ENCODE peak calls at places on chromosomes 2 and 18, in five cellular contexts. One of them, this sample, is unnamed.
A peak's percentile ranks its signal among the peaks of the same experiment; 100 is the strongest.

GRCh38 chr2:47501374-47502200 is 98.6 kb downstream of the MSH2 start:
- DNase-seq in HepG2: no peak
- DNase-seq in HCT116: no peak
- DNase-seq in K562: no peak
- DNase-seq in GM12878: no peak
- DNase-seq in this sample: peak; percentile 57

GRCh38 chr2:2291500-2292260 is 39.4 kb downstream of the MYT1L start:
- DNase-seq in HepG2: no peak
- DNase-seq in HCT116: no peak
- DNase-seq in K562: no peak
- DNase-seq in GM12878: no peak
- DNase-seq in this sample: no peak

GRCh38 chr2:240305369-240305962 is 130.0 kb upstream of the GPC1 start:
- DNase-seq in HepG2: no peak
- DNase-seq in HCT116: no peak
- DNase-seq in K562: no peak
- DNase-seq in GM12878: no peak
- DNase-seq in this sample: no peak

GRCh38 chr2:237407734-237408133 is 6.2 kb downstream of the COL6A3 start:
- DNase-seq in HepG2: no peak
- DNase-seq in HCT116: no peak
- DNase-seq in K562: no peak
- DNase-seq in GM12878: no peak
- DNase-seq in this sample: no peak

GRCh38 chr2:240460781-240461431 is 25.4 kb downstream of the GPC1 start:
- DNase-seq in HepG2: no peak
- DNase-seq in HCT116: no peak
- DNase-seq in K562: no peak
- DNase-seq in GM12878: no peak
- DNase-seq in this sample: no peak

GRCh38 chr2:48844418-48845155 is 89.1 kb upstream of the LHCGR start:
- DNase-seq in HepG2: no peak
- DNase-seq in HCT116: no peak
- DNase-seq in K562: no peak
- DNase-seq in GM12878: no peak
- DNase-seq in this sample: no peak

GRCh38 chr18:60892441-60892840 is 440.8 kb upstream of the CDH20 start:
- DNase-seq in HepG2: no peak
- DNase-seq in HCT116: no peak
- DNase-seq in K562: no peak
- DNase-seq in GM12878: no peak
- DNase-seq in this sample: peak; percentile 30

GRCh38 chr2:226970362-226970761 is 134.5 kb downstream of the RHBDD1 start:
- DNase-seq in HepG2: no peak
- DNase-seq in HCT116: no peak
- DNase-seq in K562: no peak
- DNase-seq in GM12878: no peak
- DNase-seq in this sample: no peak

GRCh38 chr2:239468491-239469017 is 67.7 kb upstream of the HDAC4 start:
- DNase-seq in HepG2: no peak
- DNase-seq in HCT116: no peak
- DNase-seq in K562: no peak
- DNase-seq in GM12878: no peak
- DNase-seq in this sample: no peak

GRCh38 chr2:168190590-168191336 is 56.6 kb downstream of the STK39 start:
- DNase-seq in HepG2: peak; percentile 99
- DNase-seq in HCT116: no peak
- DNase-seq in K562: no peak
- DNase-seq in GM12878: no peak
- DNase-seq in this sample: no peak

GRCh38 chr2:120298173-120298835 is 45.7 kb downstream of the RALB start:
- DNase-seq in HepG2: no peak
- DNase-seq in HCT116: no peak
- DNase-seq in K562: peak; percentile 68
- DNase-seq in GM12878: no peak
- DNase-seq in this sample: no peak

GRCh38 chr2:53964987-53965687 is 5.7 kb downstream of the PSME4 start:
- DNase-seq in HepG2: no peak
- DNase-seq in HCT116: no peak
- DNase-seq in K562: no peak
- DNase-seq in GM12878: no peak
- DNase-seq in this sample: no peak

GRCh38 chr2:207226243-207226642 is 60.5 kb upstream of the KLF7 start:
- DNase-seq in HepG2: no peak
- DNase-seq in HCT116: no peak
- DNase-seq in K562: no peak
- DNase-seq in GM12878: no peak
- DNase-seq in this sample: peak; percentile 42

GRCh38 chr2:102585704-102586404 is 33.5 kb upstream of the SLC9A2 start:
- DNase-seq in HepG2: no peak
- DNase-seq in HCT116: no peak
- DNase-seq in K562: peak; percentile 6
- DNase-seq in GM12878: no peak
- DNase-seq in this sample: no peak

GRCh38 chr2:28761420-28761819 is 9.8 kb downstream of the PPP1CB start:
- DNase-seq in HepG2: no peak
- DNase-seq in HCT116: no peak
- DNase-seq in K562: no peak
- DNase-seq in GM12878: no peak
- DNase-seq in this sample: no peak
- TF ChIP-seq POLR2AphosphoS5 in HepG2: no peak
- TF ChIP-seq POLR2AphosphoS5 in HCT116: no peak
- TF ChIP-seq POLR2AphosphoS5 in K562: no peak
- TF ChIP-seq POLR2AphosphoS5 in GM12878: no peak
- TF ChIP-seq POLR2AphosphoS5 in this sample: no peak

GRCh38 chr2:70895998-70896764 is 39.5 kb upstream of the ATP6V1B1 start:
- DNase-seq in HepG2: no peak
- DNase-seq in HCT116: no peak
- DNase-seq in K562: no peak
- DNase-seq in GM12878: no peak
- DNase-seq in this sample: no peak
- TF ChIP-seq EZH2 in HepG2: no peak
- TF ChIP-seq EZH2 in HCT116: no peak
- TF ChIP-seq EZH2 in K562: no peak
- TF ChIP-seq EZH2 in GM12878: no peak
- TF ChIP-seq EZH2 in this sample: peak; percentile 31

DNA sequence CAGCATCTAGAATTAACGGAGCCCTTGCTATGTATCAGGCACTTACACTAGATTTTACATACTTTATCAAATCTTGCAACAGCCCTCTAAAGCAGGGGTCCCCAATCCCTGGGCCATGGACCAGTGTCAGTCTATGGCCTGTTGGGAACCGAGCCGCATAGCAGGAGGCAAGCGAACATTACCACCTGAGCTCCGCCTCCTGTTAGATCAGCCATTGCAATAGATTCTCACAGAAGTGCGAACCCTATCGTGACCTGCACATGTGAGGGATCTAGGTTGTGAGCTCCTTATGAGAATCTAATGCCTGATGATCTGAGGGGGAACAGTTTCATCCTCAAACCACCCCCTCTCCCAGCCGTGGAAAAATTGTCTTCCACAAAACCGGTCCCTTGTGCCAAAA is 13.4 kb downstream of the DNAJB2 start:
- DNase-seq in HepG2: no peak
- DNase-seq in HCT116: no peak
- DNase-seq in K562: no peak
- DNase-seq in GM12878: no peak
- DNase-seq in this sample: no peak
- TF ChIP-seq MAX in HepG2: no peak
- TF ChIP-seq MAX in HCT116: no peak
- TF ChIP-seq MAX in K562: no peak
- TF ChIP-seq MAX in GM12878: no peak
- TF ChIP-seq MAX in this sample: no peak

DNA sequence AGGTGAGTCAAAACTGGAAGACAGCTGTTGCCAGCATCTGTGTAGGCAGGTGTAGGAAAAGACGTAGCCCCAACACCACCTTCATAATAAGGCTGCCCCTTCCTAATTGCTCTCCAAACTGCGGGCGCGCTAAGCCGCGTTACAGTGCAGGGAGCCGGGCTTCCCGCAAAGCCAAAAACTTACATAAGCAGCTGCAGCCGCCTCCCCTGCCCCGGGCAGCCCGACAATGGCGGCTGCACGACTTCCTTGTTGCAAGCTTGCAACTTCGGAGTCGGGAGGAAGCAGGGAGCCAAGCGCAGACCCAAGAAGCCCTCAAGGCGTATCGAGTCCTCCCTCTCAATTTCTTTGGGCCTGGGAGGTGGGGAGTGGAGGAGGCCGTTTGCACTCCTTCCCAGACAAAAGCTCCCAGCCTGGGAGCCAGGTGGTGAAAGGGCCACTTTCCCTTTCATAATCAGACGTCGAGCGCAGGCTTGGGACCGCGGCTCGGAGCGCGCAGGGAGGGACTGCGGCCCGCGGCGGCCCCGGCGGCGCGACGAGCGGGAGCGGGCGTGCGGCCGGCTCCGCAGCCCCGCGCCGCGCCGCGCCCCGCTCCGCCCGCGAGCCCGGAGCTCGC is 802 bp downstream of the ZBTB14 start:
- DNase-seq in HepG2: peak; percentile 27
- DNase-seq in HCT116: no peak
- DNase-seq in K562: no peak
- DNase-seq in GM12878: no peak
- DNase-seq in this sample: peak; percentile 63
- TF ChIP-seq POLR2AphosphoS5 in HepG2: no peak
- TF ChIP-seq POLR2AphosphoS5 in HCT116: no peak
- TF ChIP-seq POLR2AphosphoS5 in K562: no peak
- TF ChIP-seq POLR2AphosphoS5 in GM12878: peak; percentile 63
- TF ChIP-seq POLR2AphosphoS5 in this sample: peak; percentile 11

GRCh38 chr18:59263566-59264135 is 9.6 kb downstream of the RAX start:
- DNase-seq in HepG2: no peak
- DNase-seq in HCT116: no peak
- DNase-seq in K562: no peak
- DNase-seq in GM12878: no peak
- DNase-seq in this sample: no peak
- TF ChIP-seq EZH2 in HepG2: no peak
- TF ChIP-seq EZH2 in HCT116: no peak
- TF ChIP-seq EZH2 in K562: no peak
- TF ChIP-seq EZH2 in GM12878: no peak
- TF ChIP-seq EZH2 in this sample: peak; percentile 63

GRCh38 chr2:23363831-23364230 is 21.1 kb upstream of the KLHL29 start:
- DNase-seq in HepG2: no peak
- DNase-seq in HCT116: no peak
- DNase-seq in K562: no peak
- DNase-seq in GM12878: no peak
- DNase-seq in this sample: no peak
- TF ChIP-seq MAX in HepG2: no peak
- TF ChIP-seq MAX in HCT116: no peak
- TF ChIP-seq MAX in K562: no peak
- TF ChIP-seq MAX in GM12878: no peak
- TF ChIP-seq MAX in this sample: no peak

DNA sequence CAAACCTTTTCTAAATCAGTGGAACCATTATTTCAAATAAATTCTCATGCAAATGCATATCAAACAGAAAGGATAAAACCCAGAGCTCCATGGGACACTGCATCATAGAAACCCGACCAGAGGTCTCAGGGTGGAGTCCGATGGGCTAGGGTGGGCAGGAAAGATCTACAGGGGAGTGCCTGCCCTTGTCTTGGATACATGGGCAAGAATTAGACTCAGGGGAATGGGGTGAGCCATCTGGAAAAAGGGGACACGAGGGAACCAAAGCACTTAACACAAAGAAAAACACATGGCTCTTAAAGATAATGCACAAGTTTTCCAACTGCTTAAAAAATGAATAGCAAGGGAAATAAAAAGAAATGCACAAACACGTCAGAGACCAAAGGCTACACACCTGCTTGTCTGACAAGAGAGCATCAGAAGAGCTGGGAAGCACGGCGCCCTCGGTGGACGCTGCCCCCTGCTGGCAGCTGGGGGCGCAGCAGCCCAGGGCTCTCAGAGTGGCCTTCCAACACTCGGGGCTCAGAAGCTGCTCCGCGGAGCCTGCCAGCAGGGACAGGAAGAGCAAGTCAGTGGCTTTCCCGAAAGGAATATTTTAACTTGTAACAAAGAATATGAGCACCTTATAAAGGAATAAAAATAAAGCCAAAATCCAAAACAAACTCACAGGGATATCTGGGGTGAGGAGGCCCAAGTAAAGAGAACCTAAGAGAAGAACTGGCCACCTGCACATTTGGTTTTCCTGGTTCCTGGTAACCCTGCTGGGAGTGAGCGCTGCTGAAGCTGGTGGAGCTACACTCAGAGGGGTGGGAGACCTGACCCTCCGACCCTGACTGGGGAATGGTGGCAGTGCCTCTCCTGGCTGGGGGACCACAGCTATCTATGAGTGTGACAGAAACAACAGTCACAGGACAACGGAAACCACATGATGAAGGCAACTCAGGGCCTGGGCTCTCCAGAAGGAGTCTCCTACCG is 54.5 kb downstream of the SIGLEC15 start:
- DNase-seq in HepG2: peak; percentile 34
- DNase-seq in HCT116: peak; percentile 23
- DNase-seq in K562: peak; percentile 68
- DNase-seq in GM12878: peak; percentile 17
- DNase-seq in this sample: peak; percentile 75
- TF ChIP-seq POLR2AphosphoS5 in HepG2: no peak
- TF ChIP-seq POLR2AphosphoS5 in HCT116: no peak
- TF ChIP-seq POLR2AphosphoS5 in K562: no peak
- TF ChIP-seq POLR2AphosphoS5 in GM12878: no peak
- TF ChIP-seq POLR2AphosphoS5 in this sample: no peak

GRCh38 chr2:233761040-233761769 is 1.1 kb downstream of the UGT1A1 start:
- DNase-seq in HepG2: no peak
- DNase-seq in HCT116: no peak
- DNase-seq in K562: no peak
- DNase-seq in GM12878: no peak
- DNase-seq in this sample: no peak

GRCh38 chr2:233758168-233758567 is 1.9 kb upstream of the UGT1A1 start:
- DNase-seq in HepG2: no peak
- DNase-seq in HCT116: no peak
- DNase-seq in K562: no peak
- DNase-seq in GM12878: no peak
- DNase-seq in this sample: no peak

GRCh38 chr2:233760043-233760442 is at the start of gene UGT1A1:
- DNase-seq in HepG2: peak; percentile 30
- DNase-seq in HCT116: no peak
- DNase-seq in K562: no peak
- DNase-seq in GM12878: no peak
- DNase-seq in this sample: no peak

GRCh38 chr2:233756429-233757081 is 3.5 kb upstream of the UGT1A1 start:
- DNase-seq in HepG2: peak; percentile 96
- DNase-seq in HCT116: no peak
- DNase-seq in K562: no peak
- DNase-seq in GM12878: no peak
- DNase-seq in this sample: no peak

GRCh38 chr2:233758849-233759248 is 1.2 kb upstream of the UGT1A1 start:
- DNase-seq in HepG2: no peak
- DNase-seq in HCT116: no peak
- DNase-seq in K562: no peak
- DNase-seq in GM12878: no peak
- DNase-seq in this sample: no peak
- TF ChIP-seq EZH2 in HepG2: no peak
- TF ChIP-seq EZH2 in HCT116: no peak
- TF ChIP-seq EZH2 in K562: no peak
- TF ChIP-seq EZH2 in GM12878: no peak
- TF ChIP-seq EZH2 in this sample: no peak

DNA sequence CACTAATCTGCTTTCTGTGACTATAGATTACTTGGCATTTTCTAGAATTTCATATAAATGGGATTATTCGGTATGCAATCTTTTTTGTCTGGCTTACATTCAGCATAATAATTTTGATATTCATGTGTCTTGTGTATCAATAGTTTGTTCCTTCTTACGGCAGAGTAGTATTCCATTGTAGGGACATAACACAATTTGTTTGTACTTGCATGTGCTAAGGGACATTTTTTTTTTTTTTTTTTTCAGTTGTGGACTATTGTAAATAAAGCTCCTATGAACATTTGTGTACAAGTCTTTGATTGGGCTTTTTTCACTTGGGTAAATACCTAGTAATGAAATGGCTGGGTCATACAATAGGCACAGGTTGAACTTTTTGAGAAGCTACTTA is 45.1 kb downstream of the ARL5A start:
- DNase-seq in HepG2: no peak
- DNase-seq in HCT116: no peak
- DNase-seq in K562: no peak
- DNase-seq in GM12878: no peak
- DNase-seq in this sample: no peak
- TF ChIP-seq MAX in HepG2: no peak
- TF ChIP-seq MAX in HCT116: no peak
- TF ChIP-seq MAX in K562: no peak
- TF ChIP-seq MAX in GM12878: no peak
- TF ChIP-seq MAX in this sample: no peak